ENCODE peak calls at places on chromosomes 13 and 19, in eight cellular contexts. K is heart right ventricle; R is breast epithelium; P is uterus; C is transverse colon; H is CD8-positive, alpha-beta T cell; Q is AG10803; O is tibial artery. E is an unnamed sample.

GRCh38 chr19:10193666-10194499 is 870 bp downstream of the DNMT1 start:
- DNase-seq in C (peak), K (no peak), H (peak), O (peak), Q (peak), R (no peak), P (no peak), E (peak)

GRCh38 chr13:59458908-59459579 is 704.7 kb downstream of the DIAPH3 start:
- DNase-seq in K (peak), H (no peak), O (no peak), R (no peak), P (no peak), C (no peak), Q (peak), E (peak)

GRCh38 chr19:15779756-15780476 is 7.5 kb upstream of the OR10H5 start:
- DNase-seq in C (peak), R (peak), O (peak), P (peak), H (no peak), K (peak), Q (peak), E (peak)

GRCh38 chr13:113552079-113552478 is 32.5 kb upstream of the TFDP1 start:
- DNase-seq in R (peak), O (no peak), H (no peak), K (no peak), C (peak), P (no peak), Q (no peak), E (no peak)

GRCh38 chr13:28499579-28499978 is 4.7 kb upstream of the FLT1 start:
- DNase-seq in R (no peak), C (no peak), Q (no peak), P (no peak), O (no peak), H (no peak), K (no peak), E (no peak)

GRCh38 chr19:44371815-44372480 is 15.5 kb upstream of the ZNF112 start:
- DNase-seq in H (no peak), C (no peak), P (no peak), R (no peak), Q (no peak), O (no peak), K (no peak), E (no peak)

GRCh38 chr19:18494267-18494607 is 27.6 kb downstream of the ELL start:
- DNase-seq in H (no peak), P (no peak), C (no peak), R (no peak), Q (peak), O (no peak), K (no peak), E (no peak)

GRCh38 chr13:97280478-97280877 is 58.3 kb downstream of the MBNL2 start:
- DNase-seq in C (no peak), Q (peak), R (no peak), O (no peak), P (no peak), H (no peak), K (no peak), E (no peak)

GRCh38 chr19:3774621-3775373 is 2.8 kb upstream of the RAX2 start:
- DNase-seq in K (no peak), Q (no peak), O (no peak), C (no peak), H (no peak), P (no peak), R (no peak), E (no peak)

GRCh38 chr19:23287620-23288019 is 37.4 kb upstream of the ZNF724 start:
- DNase-seq in P (no peak), K (no peak), R (no peak), C (no peak), O (no peak), H (no peak), Q (no peak), E (no peak)

GRCh38 chr13:31749929-31750328 is 10.6 kb downstream of the RXFP2 start:
- DNase-seq in O (no peak), H (no peak), C (no peak), R (no peak), K (no peak), P (no peak), Q (peak), E (peak)

GRCh38 chr13:21557995-21558394 is 46.0 kb downstream of the MICU2 start:
- DNase-seq in Q (peak), O (no peak), K (no peak), H (no peak), C (no peak), R (no peak), P (no peak), E (peak)

GRCh38 chr19:3398114-3398899 is 31.9 kb downstream of the NFIC start:
- DNase-seq in R (peak), P (peak), H (no peak), O (peak), Q (peak), K (peak), C (peak), E (peak)

GRCh38 chr13:109454167-109454917 is 332.0 kb downstream of the IRS2 start:
- DNase-seq in Q (peak), H (no peak), P (no peak), R (no peak), C (no peak), O (no peak), K (no peak), E (peak)

GRCh38 chr19:29680447-29680846 is 15.2 kb downstream of the PLEKHF1 start:
- DNase-seq in H (peak), Q (no peak), P (no peak), K (peak), O (no peak), C (peak), R (no peak), E (no peak)

GRCh38 chr19:19185853-19186728 is 5.9 kb downstream of the BORCS8 start:
- DNase-seq in O (no peak), R (no peak), P (no peak), H (peak), Q (peak), C (peak), K (no peak), E (peak)

GRCh38 chr13:48648446-48648845 is 5.3 kb upstream of the CYSLTR2 start:
- DNase-seq in Q (no peak), K (no peak), P (no peak), H (no peak), R (no peak), O (no peak), C (no peak), E (no peak)

GRCh38 chr19:3849092-3849491 is 19.7 kb downstream of the ZFR2 start:
- DNase-seq in P (no peak), R (no peak), K (no peak), C (peak), O (no peak), Q (no peak), H (peak), E (peak)

GRCh38 chr13:49716615-49717014 is 25.3 kb upstream of the EBPL start:
- DNase-seq in C (no peak), P (no peak), K (no peak), R (no peak), O (no peak), Q (no peak), H (no peak), E (no peak)

GRCh38 chr19:19461306-19461670 is 54.1 kb downstream of the TSSK6 start:
- DNase-seq in Q (no peak), C (no peak), K (no peak), R (no peak), H (no peak), O (no peak), P (no peak), E (no peak)

GRCh38 chr19:43774103-43774939 is 6.5 kb downstream of the KCNN4 start:
- DNase-seq in Q (peak), R (no peak), H (no peak), O (no peak), P (peak), K (peak), C (peak), E (peak)

GRCh38 chr13:80523134-80523533 is 182.2 kb upstream of the SPRY2 start:
- DNase-seq in H (no peak), R (no peak), P (no peak), C (no peak), K (no peak), O (no peak), Q (no peak), E (no peak)

GRCh38 chr19:602391-603301 is 13.0 kb downstream of the HCN2 start:
- DNase-seq in Q (no peak), P (no peak), O (no peak), K (no peak), R (no peak), H (no peak), C (no peak), E (no peak)

GRCh38 chr13:25687622-25688225 is 315.9 kb downstream of the ATP8A2 start:
- DNase-seq in O (no peak), H (no peak), C (peak), R (no peak), K (peak), P (no peak), Q (no peak), E (peak)

GRCh38 chr13:60431108-60431700 is 34.2 kb downstream of the TDRD3 start:
- DNase-seq in R (no peak), P (no peak), K (no peak), H (no peak), Q (peak), C (no peak), O (no peak), E (peak)

GRCh38 chr19:5148794-5149190 is 179.9 kb downstream of the KDM4B start:
- DNase-seq in C (no peak), K (peak), H (no peak), O (no peak), Q (no peak), R (no peak), P (peak), E (no peak)

GRCh38 chr13:50384724-50385123 is 369.5 kb downstream of the KCNRG start:
- DNase-seq in P (no peak), R (no peak), C (no peak), O (no peak), H (no peak), Q (no peak), K (no peak), E (no peak)

GRCh38 chr19:46863818-46864629 is 3.2 kb downstream of the ARHGAP35 start:
- DNase-seq in H (no peak), Q (peak), O (no peak), K (no peak), P (no peak), R (peak), C (no peak), E (peak)

DNA sequence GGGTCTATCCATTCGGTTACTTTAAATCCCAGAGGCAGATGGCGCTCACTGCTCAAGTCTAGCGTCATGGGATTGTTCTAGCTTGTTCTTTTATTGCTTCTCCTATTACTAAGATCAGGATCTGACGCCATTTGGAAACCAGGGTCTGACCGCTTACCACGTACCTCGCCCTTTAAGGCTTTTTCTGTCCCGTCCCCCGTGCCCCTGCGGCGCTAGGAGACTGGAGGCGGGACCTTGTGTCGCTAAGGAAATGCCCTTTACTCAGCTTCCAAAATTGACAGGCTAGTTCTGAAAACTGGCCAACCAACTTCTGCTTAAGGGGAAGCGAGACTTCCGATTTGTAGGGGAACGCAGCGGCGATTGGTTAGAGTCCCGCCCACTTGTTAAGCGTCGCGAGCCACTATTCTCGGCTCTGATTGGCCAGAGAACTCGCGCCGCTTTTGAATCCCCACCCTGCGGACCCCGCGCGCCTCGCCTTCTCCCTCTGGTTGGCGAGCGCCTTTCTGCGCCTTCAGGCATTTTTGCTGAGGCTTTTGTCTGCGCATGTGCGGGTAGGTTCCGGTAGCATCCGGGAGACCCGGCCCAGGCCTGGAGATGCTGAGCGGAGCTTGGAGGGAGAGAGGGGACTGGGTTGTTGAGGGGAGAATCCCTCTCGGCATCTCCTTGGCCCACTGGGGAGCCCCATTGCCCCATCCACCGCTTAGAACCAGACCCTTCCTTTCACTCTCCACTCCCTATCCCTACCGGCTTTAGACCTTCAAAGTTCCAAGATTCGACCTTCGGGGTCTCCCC is 3.9 kb upstream of the C19orf84 start:
- DNase-seq in R (peak), C (peak), H (peak), Q (peak), P (peak), O (peak), K (peak), E (peak)
- TF ChIP-seq CTCF in R (no peak), C (no peak), H (no peak), Q (no peak), P (no peak), O (no peak), K (no peak), E (peak)

GRCh38 chr19:31506102-31506501 is 156.9 kb upstream of the TSHZ3 start:
- DNase-seq in O (no peak), P (no peak), K (no peak), H (no peak), C (no peak), Q (no peak), R (no peak), E (no peak)
- H3K4me3 ChIP-seq in O (no peak), P (no peak), K (no peak), H (no peak), C (no peak), Q (no peak), R (no peak), E (no peak)

GRCh38 chr19:58516964-58517833 is 2.4 kb downstream of the ZBTB45 start:
- DNase-seq in R (no peak), C (no peak), Q (no peak), H (no peak), O (no peak), K (no peak), P (no peak), E (no peak)
- TF ChIP-seq CTCF in R (no peak), C (no peak), Q (no peak), H (no peak), O (no peak), K (no peak), P (no peak), E (no peak)

DNA sequence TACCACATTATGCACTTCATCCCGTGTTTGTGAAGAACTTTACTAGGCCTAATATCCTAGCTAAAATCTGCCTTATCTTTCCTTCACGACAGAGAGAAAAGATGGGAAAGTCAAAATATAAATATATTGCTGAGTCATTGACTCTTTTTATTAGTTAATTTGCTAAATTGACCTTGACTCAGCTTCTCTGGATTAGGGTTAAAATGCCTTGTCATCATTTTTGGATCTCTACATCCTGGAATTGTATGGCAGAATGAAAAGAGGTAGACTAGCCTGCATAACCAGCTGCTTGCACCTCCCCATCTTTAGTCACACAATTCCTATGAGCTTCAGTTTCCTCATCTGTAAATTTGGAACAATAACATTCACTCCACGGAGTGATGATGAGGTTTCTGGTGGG is 280.3 kb downstream of the DCT start:
- DNase-seq in Q (no peak), C (no peak), H (no peak), K (no peak), P (no peak), O (no peak), R (no peak), E (no peak)
- H3K4me3 ChIP-seq in Q (no peak), C (no peak), H (no peak), K (no peak), P (no peak), O (no peak), R (no peak), E (no peak)

GRCh38 chr13:33312150-33312908 is 26.8 kb upstream of the STARD13 start:
- DNase-seq in C (no peak), Q (peak), R (no peak), H (no peak), O (no peak), K (no peak), P (no peak), E (peak)
- TF ChIP-seq CTCF in C (no peak), Q (peak), R (no peak), H (no peak), O (peak), K (peak), P (peak), E (peak)

DNA sequence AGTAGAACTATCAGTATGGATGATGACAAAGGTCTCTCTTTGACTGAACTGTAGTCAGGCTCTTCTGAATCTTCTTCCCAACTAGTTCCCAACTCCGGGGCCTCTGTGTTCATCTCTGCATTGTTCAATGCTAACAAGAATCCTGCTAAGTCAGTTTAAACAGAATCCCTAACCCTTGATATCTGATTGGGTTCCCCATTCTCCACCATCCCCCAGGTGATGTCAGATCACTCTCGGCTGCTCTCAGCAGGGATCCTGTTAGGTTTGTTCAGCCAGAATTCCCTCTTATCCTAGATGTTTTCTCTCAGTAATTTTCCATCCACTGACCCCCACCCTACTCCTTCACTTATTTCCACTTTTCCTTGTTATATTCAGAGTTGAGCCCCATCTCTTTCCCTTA is 223.6 kb downstream of the RGCC start:
- DNase-seq in H (no peak), P (no peak), C (no peak), O (no peak), K (no peak), Q (no peak), R (no peak), E (no peak)
- H3K4me3 ChIP-seq in H (no peak), P (no peak), C (no peak), O (no peak), K (no peak), Q (no peak), R (no peak), E (no peak)